ENCODE peak calls at places on chromosome 17, in six cellular contexts. H is right cardiac atrium, G is Panc1, J is left ventricle myocardium inferior, I is psoas muscle, T is neural progenitor cell. W is an unnamed sample.
A peak's percentile ranks its signal among the peaks of the same experiment; 100 is the strongest.

GRCh38 chr17:42679001-42679491 is 2.3 kb upstream of the PLEKHH3 start:
- DNase-seq in H (no peak), G (no peak), J (no peak), I (peak; percentile 70), T (peak; percentile 63), W (peak; percentile 72)

GRCh38 chr17:72077326-72077960 is 43.4 kb upstream of the SOX9 start:
- DNase-seq in H (no peak), G (no peak), J (no peak), I (no peak), T (peak; percentile 45), W (no peak)

GRCh38 chr17:40686192-40686591 is 17.4 kb downstream of the KRT24 start:
- DNase-seq in H (no peak), G (no peak), J (no peak), I (no peak), T (no peak), W (no peak)

GRCh38 chr17:59369026-59369724 is 37.7 kb downstream of the YPEL2 start:
- DNase-seq in H (no peak), G (no peak), J (no peak), I (no peak), T (no peak), W (no peak)

GRCh38 chr17:17943281-17943984 is 28.8 kb downstream of the TOM1L2 start:
- DNase-seq in H (no peak), G (no peak), J (no peak), I (no peak), T (no peak), W (no peak)

GRCh38 chr17:6413073-6413472 is 21.8 kb downstream of the AIPL1 start:
- DNase-seq in H (no peak), G (peak; percentile 27), J (no peak), I (no peak), T (peak; percentile 66), W (no peak)

GRCh38 chr17:66715745-66716156 is 119.2 kb upstream of the CACNG5 start:
- DNase-seq in H (no peak), G (no peak), J (no peak), I (no peak), T (peak; percentile 82), W (no peak)

GRCh38 chr17:19319771-19320505 is 42.6 kb downstream of the B9D1 start:
- DNase-seq in H (peak; percentile 47), G (no peak), J (no peak), I (no peak), T (no peak), W (no peak)

GRCh38 chr17:7574176-7574953 is 5.1 kb upstream of the CD68 start:
- DNase-seq in H (no peak), G (no peak), J (no peak), I (no peak), T (no peak), W (no peak)

DNA sequence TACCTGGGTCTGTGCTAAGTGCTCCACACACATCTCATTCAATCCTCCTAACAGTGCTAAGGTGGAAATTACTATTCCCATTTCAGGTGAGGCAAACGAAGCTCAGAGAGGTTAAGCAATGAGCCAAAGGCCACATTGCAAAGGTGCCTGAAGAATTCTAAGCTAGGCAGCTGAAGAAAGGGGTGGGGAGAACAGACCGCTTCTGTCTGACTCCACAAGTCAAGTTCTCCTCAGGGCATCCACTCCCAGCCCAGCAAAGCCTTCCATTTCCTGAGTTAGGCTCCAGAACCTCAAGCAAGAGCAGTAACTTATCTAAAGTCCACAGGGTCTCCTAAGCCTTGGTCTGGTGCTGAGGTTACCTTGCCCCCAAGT is 27.0 kb upstream of the MRPS23 start:
- DNase-seq in H (no peak), G (no peak), J (no peak), I (no peak), T (no peak), W (no peak)
- H3K4me1 ChIP-seq in H (peaks cover 24% of the 10 kb centered on the region), G (peaks cover 85% of the 10 kb centered on the region), J (peaks cover 97% of the 10 kb centered on the region), I (peaks cover 88% of the 10 kb centered on the region), T (peaks cover 39% of the 10 kb centered on the region), W (no peaks in the 10 kb centered on the region)

GRCh38 chr17:22570144-22570845 is 878.0 kb downstream of the KCNJ18 start:
- DNase-seq in H (no peak), G (no peak), J (no peak), I (no peak), T (no peak), W (no peak)
- H3K9me3 ChIP-seq in H (no peaks in the 10 kb centered on the region), G (no peaks in the 10 kb centered on the region), J (no peaks in the 10 kb centered on the region), I (no peaks in the 10 kb centered on the region), T (peaks cover 31% of the 10 kb centered on the region), W (no peaks in the 10 kb centered on the region)

DNA sequence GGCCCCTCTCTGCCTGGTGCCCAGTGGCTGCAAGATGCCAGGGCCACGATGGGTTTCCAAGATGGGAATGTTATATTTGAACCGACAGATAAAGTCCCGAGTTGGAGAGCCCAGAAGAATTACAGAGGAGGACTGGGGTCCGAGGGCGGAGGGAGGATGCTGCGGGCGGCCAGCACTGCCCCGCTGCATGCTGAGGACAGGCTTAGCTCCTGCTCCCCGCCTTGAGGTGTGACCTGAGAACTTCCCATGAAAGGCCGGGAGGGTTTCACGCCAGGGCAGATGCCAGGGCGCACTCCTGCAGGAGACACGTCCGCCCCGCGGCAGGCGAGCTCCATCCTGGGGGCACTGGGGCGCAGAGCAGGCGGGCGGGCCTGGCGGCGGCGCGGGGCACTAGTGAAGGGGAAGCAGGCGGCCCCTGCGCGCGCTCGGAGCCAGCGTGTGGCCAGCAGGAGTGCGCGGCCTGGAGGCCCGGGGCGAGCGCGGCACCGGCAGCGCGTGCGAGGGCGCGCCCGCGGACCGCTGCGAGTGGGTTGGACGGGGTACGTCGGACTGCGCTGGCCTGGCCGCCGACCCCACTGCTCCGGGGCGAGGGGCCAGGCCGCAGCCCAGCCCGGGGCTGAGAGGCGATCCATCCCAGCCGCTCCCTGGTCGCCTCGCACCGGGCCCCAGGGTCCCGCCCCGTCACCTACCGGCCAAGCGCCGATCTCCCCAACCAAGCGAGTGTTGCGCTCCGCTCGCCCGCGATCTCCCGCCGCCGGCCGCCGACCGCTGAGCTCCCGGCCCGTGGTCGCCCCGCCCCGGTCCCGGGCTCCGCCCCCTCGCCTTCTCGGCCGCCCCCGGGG is at the start of gene MAP3K14:
- DNase-seq in H (peak; percentile 92), G (no peak), J (peak; percentile 80), I (peak; percentile 90), T (peak; percentile 89), W (peak; percentile 70)
- H3K4me1 ChIP-seq in H (peaks cover 22% of the 10 kb centered on the region), G (peaks cover 55% of the 10 kb centered on the region), J (peaks cover 76% of the 10 kb centered on the region), I (peaks cover 47% of the 10 kb centered on the region), T (peaks cover 19% of the 10 kb centered on the region), W (peaks cover 84% of the 10 kb centered on the region)

GRCh38 chr17:33073416-33073815 is 81.8 kb downstream of the SPACA3 start:
- DNase-seq in H (no peak), G (no peak), J (no peak), I (no peak), T (peak; percentile 80), W (no peak)
- H3K9me3 ChIP-seq in H (no peaks in the 10 kb centered on the region), G (no peaks in the 10 kb centered on the region), J (no peaks in the 10 kb centered on the region), I (no peaks in the 10 kb centered on the region), T (no peaks in the 10 kb centered on the region), W (no peaks in the 10 kb centered on the region)

W was measured in Peyer's patch.